ENCODE peak calls at places on chromosomes 4 and X, in seven cellular contexts. T is T-helper 1 cell; B is bronchial epithelial cell; L is activated CD4-positive, alpha-beta T cell treated with anti-CD3 and anti-CD28 coated beads, Interleukin-2, amount 50 U/mL, for 24 hours; F is Caki2; Z is RPMI8226; V is aorta. G is an unnamed sample.

GRCh38 chrX:153546386-153546785 is 28.9 kb downstream of the ATP2B3 start:
- DNase-seq in T (no peak), B (no peak), L (no peak), F (no peak), Z (no peak), V (no peak), G (no peak)

GRCh38 chr4:81360722-81361121 is 111.0 kb downstream of the RASGEF1B start:
- DNase-seq in T (no peak), B (peak), L (no peak), F (no peak), Z (no peak), V (no peak), G (no peak)

GRCh38 chr4:158193171-158193749 is 17.0 kb upstream of the TMEM144 start:
- DNase-seq in T (no peak), B (peak), L (no peak), F (peak), Z (no peak), V (no peak), G (no peak)

GRCh38 chrX:46647251-46647650 is 73.7 kb downstream of the CHST7 start:
- DNase-seq in T (no peak), B (no peak), L (no peak), F (no peak), Z (no peak), V (no peak), G (no peak)

GRCh38 chrX:21974011-21974385 is 33.5 kb downstream of the SMS start:
- DNase-seq in T (no peak), B (peak), L (no peak), F (peak), Z (no peak), V (no peak), G (no peak)

GRCh38 chrX:7047951-7048350 is 99.6 kb upstream of the STS start:
- DNase-seq in T (no peak), B (no peak), L (no peak), F (no peak), Z (no peak), V (no peak), G (no peak)

GRCh38 chrX:109487640-109488039 is 5.8 kb upstream of the GUCY2F start:
- DNase-seq in T (no peak), B (no peak), L (no peak), F (no peak), Z (peak), V (no peak), G (no peak)

GRCh38 chrX:130801901-130802300 is 101.1 kb downstream of the ENOX2 start:
- DNase-seq in T (no peak), B (no peak), L (no peak), F (no peak), Z (no peak), V (no peak), G (no peak)

GRCh38 chr4:149522031-149522430 is 293.6 kb downstream of the IQCM start:
- DNase-seq in T (no peak), B (no peak), L (no peak), F (no peak), Z (no peak), V (no peak), G (no peak)